ENCODE peak calls at places on chromosomes 6 and 20, in six cellular contexts. B is neuronal stem cell, D is IMR-90, F is mesenchymal stem cell, Q is H1, J is trophoblast cell. U is an unnamed sample.

GRCh38 chr6:15754035-15754705 is 91.3 kb upstream of the DTNBP1 start:
- DNase-seq in B (no peak), D (peak), F (peak), Q (no peak), J (peak), U (peak)

GRCh38 chr6:46412662-46413061 is 78.6 kb downstream of the RCAN2 start:
- DNase-seq in B (no peak), D (no peak), F (no peak), Q (no peak), J (no peak), U (peak)

GRCh38 chr20:32761831-32762753 is at the start of gene DNMT3B:
- DNase-seq in B (peak), D (peak), F (peak), Q (peak), J (peak), U (peak)

GRCh38 chr6:127319686-127320085 is 23.7 kb downstream of the ECHDC1 start:
- DNase-seq in B (no peak), D (no peak), F (no peak), Q (no peak), J (no peak), U (no peak)

GRCh38 chr6:161543910-161544309 is 270.0 kb upstream of the AGPAT4 start:
- DNase-seq in B (no peak), D (no peak), F (no peak), Q (no peak), J (no peak), U (no peak)

GRCh38 chr6:90573624-90574023 is 13.2 kb downstream of the MAP3K7 start:
- DNase-seq in B (no peak), D (no peak), F (no peak), Q (no peak), J (no peak), U (no peak)

GRCh38 chr6:42889815-42890214 is 10.4 kb downstream of the RPL7L1 start:
- DNase-seq in B (no peak), D (no peak), F (no peak), Q (no peak), J (no peak), U (no peak)

GRCh38 chr6:89251170-89251569 is 34.0 kb upstream of the GABRR1 start:
- DNase-seq in B (no peak), D (no peak), F (no peak), Q (peak), J (no peak), U (no peak)

GRCh38 chr6:148457137-148457842 is 114.7 kb downstream of the SASH1 start:
- DNase-seq in B (no peak), D (peak), F (peak), Q (no peak), J (no peak), U (no peak)

GRCh38 chr6:45655630-45656422 is 278.1 kb upstream of the SUPT3H start:
- DNase-seq in B (no peak), D (peak), F (peak), Q (no peak), J (peak), U (peak)

GRCh38 chr6:24673625-24674024 is 6.7 kb downstream of the ACOT13 start:
- DNase-seq in B (no peak), D (no peak), F (no peak), Q (no peak), J (no peak), U (peak)
- H3K18ac ChIP-seq in B (no peak), D (no peak), F (no peak), Q (no peak), J (no peak), U (no peak)

GRCh38 chr6:12296255-12296573 is 6.1 kb downstream of the EDN1 start:
- DNase-seq in B (no peak), D (peak), F (peak), Q (no peak), J (peak), U (peak)

GRCh38 chr6:12295558-12296254 is 5.5 kb downstream of the EDN1 start:
- DNase-seq in B (no peak), D (no peak), F (no peak), Q (no peak), J (no peak), U (no peak)

GRCh38 chr6:12296604-12297003 is 6.4 kb downstream of the EDN1 start:
- DNase-seq in B (no peak), D (no peak), F (no peak), Q (no peak), J (no peak), U (no peak)

GRCh38 chr6:12293931-12294800 is 4.0 kb downstream of the EDN1 start:
- DNase-seq in B (no peak), D (no peak), F (no peak), Q (no peak), J (no peak), U (no peak)

DNA sequence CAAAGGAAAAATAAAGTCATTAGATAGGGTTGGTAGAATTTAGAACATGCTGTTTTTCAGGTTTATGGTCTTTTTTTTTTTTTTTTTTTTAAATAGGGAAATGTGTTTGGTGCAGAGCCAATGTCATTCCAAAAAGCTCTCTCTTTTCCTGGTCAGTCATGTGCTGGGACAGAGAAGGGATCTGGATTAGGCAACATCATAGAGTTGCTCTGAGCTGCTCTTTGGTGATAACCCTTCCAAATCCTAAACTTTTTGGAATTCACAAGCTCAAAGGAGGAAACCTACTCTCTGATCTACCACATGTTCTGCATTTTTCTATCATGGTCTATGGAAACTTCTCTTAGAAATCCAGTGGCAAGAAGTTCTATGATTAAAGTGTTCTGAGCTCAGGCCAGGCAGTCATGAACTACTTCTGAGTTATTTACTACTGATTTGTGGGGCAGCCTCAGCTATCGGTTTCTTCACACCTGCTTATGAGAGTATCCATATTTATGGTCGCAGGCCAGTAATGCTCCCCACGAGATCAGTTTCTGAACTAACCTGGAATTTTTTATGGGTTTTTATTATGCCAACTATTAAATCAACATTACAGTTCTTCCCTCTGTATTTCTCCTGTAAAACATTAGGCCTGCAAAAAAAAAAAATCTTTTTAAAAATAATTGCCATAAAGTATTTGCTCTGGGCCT is 4.8 kb downstream of the EDN1 start:
- DNase-seq in B (no peak), D (no peak), F (no peak), Q (no peak), J (peak), U (no peak)
- H3K4me3 ChIP-seq in B (no peak), D (no peak), F (no peak), Q (no peak), J (no peak), U (no peak)

GRCh38 chr20:2418388-2418787 is 37.7 kb downstream of the TGM6 start:
- DNase-seq in B (no peak), D (no peak), F (no peak), Q (no peak), J (no peak), U (no peak)
- H3K23ac ChIP-seq in B (no peak), D (no peak), F (peak), Q (no peak), J (no peak), U (no peak)

DNA sequence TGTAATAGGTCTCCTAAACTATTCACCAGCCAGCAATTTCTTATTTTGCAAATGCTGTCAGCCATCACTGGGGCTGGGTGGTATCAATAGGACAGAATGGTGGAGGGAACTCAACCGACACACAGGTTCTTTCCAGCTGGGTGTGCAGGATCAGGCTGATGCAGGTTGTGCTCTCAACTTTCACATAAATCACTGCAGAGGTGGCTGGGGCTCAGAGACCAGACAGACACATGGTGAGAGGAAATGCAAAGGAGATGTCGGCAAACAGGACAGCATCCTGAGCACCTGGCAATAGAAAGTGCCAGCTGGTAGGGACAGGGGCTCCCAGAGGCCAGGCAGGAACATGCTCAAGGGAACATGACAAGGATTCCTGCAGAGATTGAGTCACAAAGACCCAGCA is 254.9 kb downstream of the SOD2 start:
- DNase-seq in B (no peak), D (no peak), F (no peak), Q (no peak), J (no peak), U (no peak)
- H3K18ac ChIP-seq in B (no peak), D (no peak), F (no peak), Q (no peak), J (no peak), U (no peak)

GRCh38 chr6:166655713-166656265 is 28.7 kb upstream of the RPS6KA2 start:
- DNase-seq in B (no peak), D (no peak), F (no peak), Q (no peak), J (no peak), U (no peak)
- H3K4me3 ChIP-seq in B (no peak), D (no peak), F (no peak), Q (peak), J (no peak), U (no peak)

GRCh38 chr6:102520981-102521380 is 1127.5 kb downstream of the GRIK2 start:
- DNase-seq in B (no peak), D (no peak), F (no peak), Q (no peak), J (peak), U (no peak)

GRCh38 chr6:102517506-102517905 is 1124.0 kb downstream of the GRIK2 start:
- DNase-seq in B (no peak), D (no peak), F (no peak), Q (no peak), J (no peak), U (no peak)
- H3K23ac ChIP-seq in B (no peak), D (no peak), F (no peak), Q (no peak), J (no peak), U (no peak)

U was measured in mesendoderm.